ENCODE peak calls at places on chromosomes 1 and 21, in six cellular contexts. X is left kidney, Q is GM12891, R is HT1080, F is GM03348, Y is activated T-helper 1 cell treated with Interleukin-2 at 50 U/mL for 16 hours. N is an unnamed sample.

GRCh38 chr1:237679687-237680086 is 211.0 kb downstream of the ZP4 start:
- DNase-seq in Q (no peak), X (no peak), Y (no peak), R (no peak), F (no peak), N (no peak)

GRCh38 chr1:118113261-118113660 is 71.8 kb downstream of the SPAG17 start:
- DNase-seq in R (peak; percentile 30), X (no peak), F (peak; percentile 55), Q (no peak), Y (no peak), N (no peak)

GRCh38 chr21:33843216-33843615 is 72.4 kb downstream of the ATP5PO start:
- DNase-seq in Y (no peak), R (no peak), X (no peak), Q (no peak), F (no peak), N (no peak)

GRCh38 chr1:33805988-33806387 is 57.9 kb upstream of the HMGB4 start:
- DNase-seq in X (no peak), Y (no peak), R (no peak), Q (no peak), F (no peak), N (no peak)

GRCh38 chr1:91199988-91200387 is 178.2 kb upstream of the ZNF644 start:
- DNase-seq in F (no peak), Q (no peak), R (no peak), X (no peak), Y (no peak), N (no peak)

GRCh38 chr21:27371688-27372331 is 404.9 kb upstream of the ADAMTS5 start:
- DNase-seq in R (no peak), F (no peak), X (no peak), Q (no peak), Y (no peak), N (no peak)

GRCh38 chr1:189149547-189150375 is 1327.9 kb downstream of the BRINP3 start:
- DNase-seq in X (peak; percentile 4), Q (no peak), R (no peak), Y (no peak), F (no peak), N (no peak)

GRCh38 chr1:54356680-54357147 is 49.5 kb downstream of the SSBP3 start:
- DNase-seq in R (no peak), F (no peak), Y (no peak), Q (no peak), X (peak; percentile 26), N (peak; percentile 80)

GRCh38 chr1:107829083-107829771 is 135.8 kb downstream of the VAV3 start:
- DNase-seq in F (no peak), X (no peak), Q (no peak), Y (no peak), R (peak; percentile 82), N (peak; percentile 7)

GRCh38 chr1:231161711-231162299 is at the start of gene TRIM67:
- DNase-seq in X (peak; percentile 80), Q (peak; percentile 27), R (no peak), F (no peak), Y (no peak), N (peak; percentile 70)

GRCh38 chr1:58968360-58968952 is 184.6 kb upstream of the JUN start:
- DNase-seq in F (peak; percentile 66), X (peak; percentile 73), R (no peak), Q (peak; percentile 18), Y (no peak), N (no peak)

GRCh38 chr1:72394457-72394856 is 112.1 kb upstream of the NEGR1 start:
- DNase-seq in Q (no peak), F (no peak), X (no peak), Y (no peak), R (no peak), N (no peak)

GRCh38 chr1:226939439-226940028 is 560 bp upstream of the COQ8A start:
- DNase-seq in X (no peak), R (peak; percentile 57), Q (peak; percentile 47), Y (no peak), F (peak; percentile 69), N (peak; percentile 81)

GRCh38 chr1:241787691-241788090 is 60.3 kb upstream of the EXO1 start:
- DNase-seq in X (no peak), F (no peak), R (no peak), Q (no peak), Y (no peak), N (no peak)

GRCh38 chr1:6239950-6240768 is 3.8 kb upstream of the HES3 start:
- DNase-seq in Y (no peak), R (no peak), Q (no peak), F (peak; percentile 66), X (no peak), N (no peak)

GRCh38 chr1:118947790-118948189 is 40.4 kb downstream of the TBX15 start:
- DNase-seq in R (peak; percentile 85), Q (no peak), Y (no peak), F (peak; percentile 50), X (no peak), N (no peak)

GRCh38 chr1:20560966-20561365 is 8.6 kb downstream of the FAM43B start:
- DNase-seq in R (no peak), Q (no peak), F (no peak), X (no peak), Y (no peak), N (no peak)

GRCh38 chr1:169584483-169585144 is 1.7 kb downstream of the F5 start:
- DNase-seq in R (peak; percentile 13), Y (no peak), F (no peak), X (peak; percentile 7), Q (no peak), N (no peak)

GRCh38 chr1:57910782-57911181 is 486.9 kb upstream of the DAB1 start:
- DNase-seq in Y (no peak), R (no peak), Q (no peak), F (no peak), X (no peak), N (no peak)

GRCh38 chr1:20588634-20589225 is at the start of gene CDA:
- DNase-seq in R (no peak), Q (no peak), X (peak; percentile 43), F (peak; percentile 25), Y (no peak), N (no peak)

GRCh38 chr1:36115931-36116330 is 9.1 kb downstream of the COL8A2 start:
- DNase-seq in R (peak; percentile 50), Y (no peak), X (no peak), Q (no peak), F (peak; percentile 79), N (no peak)

GRCh38 chr1:231558711-231559205 is 30.3 kb downstream of the TSNAX start:
- DNase-seq in X (no peak), Q (no peak), Y (no peak), F (no peak), R (no peak), N (no peak)

GRCh38 chr21:40151611-40152010 is 284.4 kb downstream of the PCP4 start:
- DNase-seq in R (no peak), F (no peak), Y (no peak), Q (no peak), X (no peak), N (no peak)

GRCh38 chr1:41400235-41400634 is 39.0 kb downstream of the FOXO6 start:
- DNase-seq in R (no peak), F (no peak), Q (no peak), X (no peak), Y (no peak), N (no peak)

GRCh38 chr1:95004013-95004412 is 68.7 kb downstream of the ALG14 start:
- DNase-seq in F (no peak), Y (no peak), Q (no peak), X (no peak), R (no peak), N (no peak)

GRCh38 chr1:115144176-115144575 is 54.9 kb upstream of the TSPAN2 start:
- DNase-seq in R (no peak), F (no peak), Q (no peak), Y (no peak), X (no peak), N (no peak)

GRCh38 chr1:7281821-7282220 is 489.3 kb upstream of the VAMP3 start:
- DNase-seq in Y (no peak), Q (no peak), R (no peak), F (peak; percentile 89), X (no peak), N (no peak)

GRCh38 chr1:64745181-64745985 is 508 bp downstream of the RAVER2 start:
- DNase-seq in R (peak; percentile 34), X (peak; percentile 78), F (peak; percentile 45), Q (peak; percentile 11), Y (no peak), N (peak; percentile 67)

GRCh38 chr1:1381294-1381693 is 6.3 kb upstream of the AURKAIP1 start:
- DNase-seq in R (no peak), F (no peak), X (no peak), Y (no peak), Q (no peak), N (no peak)

GRCh38 chr1:153122831-153123421 is 9.6 kb upstream of the SPRR2F start:
- DNase-seq in Y (no peak), X (peak; percentile 94), F (no peak), Q (no peak), R (peak; percentile 61), N (peak; percentile 27)

GRCh38 chr1:27292111-27292510 is 29.9 kb upstream of the TMEM222 start:
- DNase-seq in F (peak; percentile 29), Q (no peak), Y (no peak), R (peak; percentile 68), X (no peak), N (no peak)

GRCh38 chr1:171718216-171718615 is 23.6 kb downstream of the VAMP4 start:
- DNase-seq in F (peak; percentile 35), R (no peak), Q (no peak), Y (no peak), X (no peak), N (no peak)

GRCh38 chr1:64330839-64331238 is 127.4 kb downstream of the UBE2U start:
- DNase-seq in Y (no peak), F (no peak), Q (no peak), X (no peak), R (no peak), N (no peak)